ENCODE peak calls at places on chromosomes 2 and 18, in six cellular contexts. E, K, H, R, T and X are unnamed samples.

GRCh38 chr2:6309415-6310185 is 556.1 kb downstream of the CMPK2 start:
- DNase-seq in H (peak; percentile 64), T (no peak), R (no peak), K (no peak), E (no peak), X (no peak)

GRCh38 chr2:12587729-12588522 is 128.8 kb upstream of the TRIB2 start:
- DNase-seq in E (peak; percentile 65), K (no peak), T (peak; percentile 79), R (no peak), H (no peak), X (peak; percentile 80)

GRCh38 chr2:86786001-86786536 is 4.6 kb downstream of the CD8A start:
- DNase-seq in H (no peak), K (no peak), T (no peak), R (no peak), E (no peak), X (no peak)

GRCh38 chr2:2875296-2875695 is 502.3 kb downstream of the EIPR1 start:
- DNase-seq in R (no peak), K (no peak), E (no peak), T (no peak), H (no peak), X (no peak)

GRCh38 chr2:31347788-31348187 is 66.8 kb downstream of the XDH start:
- DNase-seq in R (no peak), E (no peak), K (no peak), T (no peak), H (no peak), X (peak; percentile 69)

GRCh38 chr2:130814931-130815680 is 21.6 kb upstream of the ARHGEF4 start:
- DNase-seq in R (no peak), E (no peak), K (no peak), H (no peak), T (no peak), X (no peak)

GRCh38 chr2:39595116-39595515 is 70.6 kb upstream of the TMEM178A start:
- DNase-seq in K (no peak), T (no peak), H (no peak), E (no peak), R (no peak), X (no peak)

GRCh38 chr18:55275042-55275897 is 312.7 kb downstream of the TCF4 start:
- DNase-seq in E (peak; percentile 8), T (no peak), R (no peak), K (no peak), H (no peak), X (peak; percentile 18)

GRCh38 chr2:122706757-122707223 is 951.3 kb downstream of the TSN start:
- DNase-seq in K (no peak), H (no peak), R (no peak), T (no peak), E (no peak), X (no peak)

GRCh38 chr18:37315935-37316334 is 249.7 kb downstream of the CELF4 start:
- DNase-seq in K (no peak), R (no peak), E (no peak), H (no peak), T (no peak), X (no peak)

GRCh38 chr18:74268175-74268574 is 23.6 kb downstream of the CYB5A start:
- DNase-seq in R (no peak), E (no peak), T (no peak), K (no peak), H (no peak), X (no peak)

GRCh38 chr18:43312891-43313290 is 35.6 kb upstream of the SYT4 start:
- DNase-seq in T (no peak), R (no peak), E (no peak), K (no peak), H (no peak), X (no peak)

GRCh38 chr18:79348066-79348465 is 47.7 kb upstream of the NFATC1 start:
- DNase-seq in H (no peak), K (no peak), R (no peak), E (no peak), T (no peak), X (no peak)

GRCh38 chr18:48061781-48062570 is 131.5 kb upstream of the SMAD2 start:
- DNase-seq in K (no peak), R (no peak), E (no peak), H (no peak), T (no peak), X (no peak)

GRCh38 chr2:222568866-222569265 is 87.0 kb downstream of the FARSB start:
- DNase-seq in K (no peak), E (no peak), R (no peak), H (no peak), T (no peak), X (peak; percentile 53)

GRCh38 chr18:31723998-31724711 is 36.5 kb downstream of the SLC25A52 start:
- DNase-seq in K (no peak), R (no peak), E (no peak), T (no peak), H (peak; percentile 58), X (no peak)

GRCh38 chr18:9708057-9708881 is at the start of gene RAB31:
- DNase-seq in K (peak; percentile 98), T (peak; percentile 71), R (peak; percentile 62), H (peak; percentile 88), E (peak; percentile 63), X (no peak)

GRCh38 chr18:55585586-55586521 is 2.1 kb downstream of the TCF4 start:
- DNase-seq in K (no peak), H (no peak), T (no peak), E (peak; percentile 42), R (peak; percentile 32), X (no peak)

GRCh38 chr2:45339253-45339652 is 271.8 kb downstream of the SRBD1 start:
- DNase-seq in E (no peak), K (no peak), H (no peak), T (no peak), R (no peak), X (no peak)

GRCh38 chr2:192591617-192592016 is 396.9 kb upstream of the TMEFF2 start:
- DNase-seq in K (no peak), R (no peak), T (no peak), E (no peak), H (no peak), X (no peak)

GRCh38 chr2:178452870-178453269 is 1.7 kb downstream of the PJVK start:
- DNase-seq in T (no peak), H (no peak), K (no peak), E (no peak), R (no peak), X (no peak)

GRCh38 chr2:241410739-241411176 is 54.7 kb downstream of the FARP2 start:
- DNase-seq in R (no peak), H (no peak), E (peak; percentile 18), K (no peak), T (no peak), X (no peak)

GRCh38 chr2:159164457-159164894 is 122.0 kb downstream of the WDSUB1 start:
- DNase-seq in R (no peak), H (no peak), E (no peak), T (no peak), K (no peak), X (no peak)

GRCh38 chr2:119426801-119427395 is 4.8 kb upstream of the TMEM37 start:
- DNase-seq in R (peak; percentile 29), H (no peak), E (no peak), T (no peak), K (peak; percentile 24), X (no peak)

GRCh38 chr2:119424284-119425118 is 7.2 kb upstream of the TMEM37 start:
- DNase-seq in H (no peak), K (no peak), T (no peak), E (no peak), R (peak; percentile 14), X (no peak)

GRCh38 chr2:119425119-119425405 is 6.6 kb upstream of the TMEM37 start:
- DNase-seq in T (no peak), R (no peak), E (no peak), H (no peak), K (no peak), X (no peak)

GRCh38 chr2:119426396-119426675 is 5.3 kb upstream of the TMEM37 start:
- DNase-seq in E (no peak), H (no peak), K (no peak), T (no peak), R (no peak), X (no peak)

DNA sequence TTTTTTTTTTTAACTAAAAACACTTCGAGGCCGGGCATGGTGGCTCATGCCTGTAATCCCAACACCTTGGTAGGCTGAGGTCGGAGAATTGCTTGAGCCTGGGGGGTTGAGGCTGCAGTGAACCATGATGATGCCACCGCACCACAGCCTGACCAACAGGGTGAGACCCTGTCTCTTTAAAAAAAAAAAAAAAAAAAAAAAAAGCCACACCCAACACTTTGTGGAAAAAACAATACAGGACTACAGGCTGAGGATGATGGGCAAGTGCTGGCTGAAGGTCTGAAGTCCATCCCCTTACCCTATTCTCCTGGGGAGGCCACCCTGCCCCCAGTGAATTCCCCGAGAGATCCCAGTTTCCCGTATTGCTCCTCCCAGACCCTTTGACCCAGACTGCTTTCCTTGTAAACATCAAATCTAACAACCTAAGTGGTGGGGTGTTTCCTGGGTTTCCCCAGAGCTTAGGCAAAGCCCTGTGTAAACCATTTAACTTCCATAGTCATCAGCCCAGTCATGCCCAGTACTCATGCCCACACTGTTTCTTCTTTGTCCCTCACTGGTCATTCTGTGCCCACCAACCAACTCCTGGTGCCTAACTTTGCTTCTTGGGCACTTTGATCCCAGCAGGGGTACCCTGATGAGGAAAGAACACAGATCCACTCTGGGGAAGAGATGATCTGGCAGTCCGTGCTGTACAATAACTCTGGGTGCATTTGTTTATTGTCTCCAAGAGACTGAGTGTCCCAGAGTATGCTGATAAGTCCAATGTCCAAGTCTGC is 5.8 kb upstream of the TMEM37 start:
- DNase-seq in T (no peak), H (no peak), K (no peak), E (no peak), R (peak; percentile 5), X (no peak)
- H3K27ac ChIP-seq in T (no peak overlapping the region), H (no peak overlapping the region), K (no peak overlapping the region), E (no peak overlapping the region), R (no peak overlapping the region), X (no peak overlapping the region)

GRCh38 chr2:177295479-177295878 is 31.0 kb upstream of the NFE2L2 start:
- DNase-seq in H (no peak), K (no peak), R (no peak), E (peak; percentile 67), T (no peak), X (peak; percentile 58)
- H3K27ac ChIP-seq in H (peak overlapping the region; percentile 21), K (no peak overlapping the region), R (no peak overlapping the region), E (peak overlapping the region; percentile 31), T (no peak overlapping the region), X (peak overlapping the region; percentile 49)

GRCh38 chr2:64808092-64808491 is 154.4 kb upstream of the SERTAD2 start:
- DNase-seq in H (no peak), T (no peak), K (no peak), R (no peak), E (no peak), X (no peak)
- H3K27ac ChIP-seq in H (peak overlapping the region; percentile 77), T (no peak overlapping the region), K (no peak overlapping the region), R (no peak overlapping the region), E (no peak overlapping the region), X (peak overlapping the region; percentile 78)

GRCh38 chr2:151767536-151767935 is 33.3 kb upstream of the NEB start:
- DNase-seq in H (no peak), E (no peak), T (no peak), R (no peak), K (peak; percentile 23), X (no peak)

GRCh38 chr2:151769606-151770005 is 35.3 kb upstream of the NEB start:
- DNase-seq in R (no peak), E (no peak), K (no peak), T (no peak), H (no peak), X (no peak)

GRCh38 chr2:151771599-151772358 is 37.5 kb upstream of the NEB start:
- DNase-seq in R (no peak), K (no peak), T (no peak), E (no peak), H (no peak), X (peak; percentile 84)

GRCh38 chr2:151774506-151774905 is 40.2 kb upstream of the NEB start:
- DNase-seq in H (no peak), K (no peak), R (no peak), E (peak; percentile 31), T (peak; percentile 29), X (peak; percentile 29)

GRCh38 chr2:151770995-151771394 is 36.7 kb upstream of the NEB start:
- DNase-seq in K (no peak), H (no peak), E (no peak), T (no peak), R (no peak), X (no peak)
- H3K27ac ChIP-seq in K (no peak overlapping the region), H (no peak overlapping the region), E (no peak overlapping the region), T (no peak overlapping the region), R (no peak overlapping the region), X (no peak overlapping the region)